ENCODE peak calls at places on chromosome 15, in six cellular contexts. G is adrenal gland; H is effector CD8-positive, alpha-beta T cell; V is activated naive CD4-positive, alpha-beta T cell treated with anti-CD3 and anti-CD28 coated beads, Interleukin-2, amount 50 U/mL, for 16 hours; Y is stimulated activated CD4-positive, alpha-beta T cell treated with anti-CD3 and anti-CD28 coated beads, Interleukin-4, amount 100 ng/mL, for 24 hours; W is left ventricle myocardium inferior. M is an unnamed sample.

GRCh38 chr15:27805261-27806220 is 293.6 kb downstream of the OCA2 start:
- DNase-seq in G (no peak), H (no peak), V (no peak), Y (no peak), W (no peak), M (no peak)

GRCh38 chr15:68187559-68187958 is 17.6 kb downstream of the CALML4 start:
- DNase-seq in G (peak; percentile 80), H (no peak), V (no peak), Y (no peak), W (peak; percentile 50), M (no peak)

GRCh38 chr15:80495406-80495942 is 91.3 kb downstream of the ARNT2 start:
- DNase-seq in G (no peak), H (no peak), V (no peak), Y (no peak), W (no peak), M (no peak)

GRCh38 chr15:60121845-60122244 is 117.7 kb downstream of the FOXB1 start:
- DNase-seq in G (no peak), H (no peak), V (no peak), Y (peak; percentile 44), W (no peak), M (no peak)

GRCh38 chr15:100759698-100760356 is 119.8 kb upstream of the ALDH1A3 start:
- DNase-seq in G (peak; percentile 61), H (no peak), V (no peak), Y (no peak), W (no peak), M (no peak)

GRCh38 chr15:92510163-92510882 is 116.6 kb downstream of the ST8SIA2 start:
- DNase-seq in G (no peak), H (no peak), V (no peak), Y (no peak), W (no peak), M (no peak)

GRCh38 chr15:63587527-63587926 is 9.7 kb upstream of the FBXL22 start:
- DNase-seq in G (no peak), H (no peak), V (no peak), Y (no peak), W (no peak), M (no peak)

GRCh38 chr15:42371125-42371524 is 11.8 kb downstream of the CAPN3 start:
- DNase-seq in G (no peak), H (no peak), V (no peak), Y (no peak), W (no peak), M (no peak)

GRCh38 chr15:40702077-40702476 is 7.1 kb downstream of the RAD51 start:
- DNase-seq in G (no peak), H (no peak), V (no peak), Y (no peak), W (no peak), M (no peak)

GRCh38 chr15:94135748-94136147 is 95.6 kb upstream of the MCTP2 start:
- DNase-seq in G (no peak), H (no peak), V (no peak), Y (no peak), W (no peak), M (no peak)

GRCh38 chr15:69607101-69607500 is 154.5 kb downstream of the RPLP1 start:
- DNase-seq in G (no peak), H (no peak), V (no peak), Y (no peak), W (no peak), M (no peak)

GRCh38 chr15:38707802-38708671 is 143.4 kb upstream of the RASGRP1 start:
- DNase-seq in G (peak; percentile 33), H (no peak), V (peak; percentile 18), Y (peak; percentile 49), W (no peak), M (no peak)

GRCh38 chr15:70142322-70143191 is 44.8 kb upstream of the TLE3 start:
- DNase-seq in G (peak; percentile 47), H (no peak), V (peak; percentile 22), Y (peak; percentile 58), W (peak; percentile 70), M (peak; percentile 57)

GRCh38 chr15:57485869-57486268 is 105.8 kb upstream of the MYZAP start:
- DNase-seq in G (peak; percentile 90), H (no peak), V (no peak), Y (no peak), W (no peak), M (no peak)

GRCh38 chr15:84586641-84587160 is 14.1 kb upstream of the ZSCAN2 start:
- DNase-seq in G (no peak), H (no peak), V (no peak), Y (no peak), W (no peak), M (no peak)

GRCh38 chr15:96349034-96349932 is 18.8 kb downstream of the NR2F2 start:
- DNase-seq in G (no peak), H (no peak), V (no peak), Y (no peak), W (no peak), M (no peak)

GRCh38 chr15:84594617-84595290 is 6.1 kb upstream of the ZSCAN2 start:
- DNase-seq in G (no peak), H (no peak), V (no peak), Y (no peak), W (no peak), M (no peak)

GRCh38 chr15:34737379-34737928 is 17.3 kb downstream of the GJD2 start:
- DNase-seq in G (no peak), H (no peak), V (no peak), Y (no peak), W (no peak), M (no peak)

GRCh38 chr15:60652870-60653269 is 173.9 kb upstream of the ICE2 start:
- DNase-seq in G (no peak), H (no peak), V (no peak), Y (no peak), W (no peak), M (no peak)

GRCh38 chr15:25176616-25176923 is 221.8 kb downstream of the SNRPN start:
- DNase-seq in G (no peak), H (no peak), V (peak; percentile 4), Y (peak; percentile 1), W (peak; percentile 0), M (peak; percentile 49)

GRCh38 chr15:85518979-85519761 is 138.8 kb downstream of the AKAP13 start:
- DNase-seq in G (no peak), H (no peak), V (no peak), Y (no peak), W (no peak), M (no peak)

GRCh38 chr15:100771745-100772144 is 107.9 kb upstream of the ALDH1A3 start:
- DNase-seq in G (no peak), H (no peak), V (no peak), Y (no peak), W (no peak), M (peak; percentile 43)

GRCh38 chr15:92277776-92278175 is 115.9 kb upstream of the ST8SIA2 start:
- DNase-seq in G (peak; percentile 27), H (no peak), V (no peak), Y (peak; percentile 5), W (no peak), M (no peak)

GRCh38 chr15:88586401-88587162 is 34.6 kb upstream of the AEN start:
- DNase-seq in G (peak; percentile 4), H (no peak), V (no peak), Y (no peak), W (no peak), M (no peak)

GRCh38 chr15:92226020-92226612 is 167.6 kb upstream of the ST8SIA2 start:
- DNase-seq in G (peak; percentile 32), H (no peak), V (no peak), Y (no peak), W (no peak), M (no peak)

GRCh38 chr15:32873292-32874114 is 155.7 kb downstream of the GREM1 start:
- DNase-seq in G (no peak), H (no peak), V (no peak), Y (no peak), W (no peak), M (no peak)

GRCh38 chr15:38070778-38071177 is 136.3 kb downstream of the TMCO5A start:
- DNase-seq in G (no peak), H (no peak), V (no peak), Y (no peak), W (no peak), M (no peak)

GRCh38 chr15:59347915-59348314 is 24.8 kb downstream of the MYO1E start:
- DNase-seq in G (no peak), H (no peak), V (no peak), Y (no peak), W (no peak), M (no peak)